ENCODE peak calls at places on chromosomes 4 and X, in eight cellular contexts. D is AG08396, M is EL, T is hepatic stellate cell, N is HL-60, C is ACHN, R is mammary epithelial cell, J is stomach. E is an unnamed sample.

GRCh38 chr4:119105605-119106004 is 30.0 kb upstream of the MYOZ2 start:
- DNase-seq in C (no peak), M (no peak), T (no peak), D (no peak), N (no peak), R (no peak), J (no peak), E (no peak)

GRCh38 chr4:72977936-72978485 is 91.5 kb downstream of the COX18 start:
- DNase-seq in T (no peak), R (peak), M (no peak), N (no peak), J (no peak), C (no peak), D (no peak), E (no peak)

GRCh38 chrX:39773923-39774803 is 323.6 kb downstream of the BCOR start:
- DNase-seq in J (no peak), D (no peak), C (peak), R (no peak), M (no peak), N (no peak), T (no peak), E (no peak)

GRCh38 chrX:37809970-37810369 is 30.1 kb downstream of the CYBB start:
- DNase-seq in D (no peak), C (no peak), R (no peak), N (no peak), M (no peak), J (no peak), T (no peak), E (no peak)

GRCh38 chr4:648579-649292 is 23.4 kb downstream of the PDE6B start:
- DNase-seq in J (no peak), D (no peak), T (no peak), C (no peak), M (no peak), R (no peak), N (no peak), E (no peak)

GRCh38 chrX:55450259-55450658 is 1.7 kb upstream of the MAGEH1 start:
- DNase-seq in R (no peak), N (no peak), C (no peak), D (peak), T (no peak), J (no peak), M (peak), E (no peak)

GRCh38 chrX:122238801-122239200 is 945.3 kb upstream of the GRIA3 start:
- DNase-seq in M (peak), D (no peak), N (no peak), J (no peak), R (peak), C (no peak), T (no peak), E (no peak)

GRCh38 chrX:120568609-120569008 is 7.8 kb upstream of the CUL4B start:
- DNase-seq in N (no peak), C (no peak), T (no peak), M (no peak), R (no peak), J (no peak), D (no peak), E (no peak)

GRCh38 chr4:29861307-29861706 is 858.9 kb upstream of the PCDH7 start:
- DNase-seq in N (no peak), T (no peak), M (peak), R (no peak), C (no peak), D (no peak), J (no peak), E (no peak)

GRCh38 chrX:8782595-8782994 is 18.6 kb downstream of the FAM9A start:
- DNase-seq in R (no peak), J (no peak), M (no peak), T (no peak), D (no peak), C (no peak), N (no peak), E (no peak)

GRCh38 chr4:20832821-20833220 is 132.6 kb downstream of the PACRGL start:
- DNase-seq in C (no peak), R (peak), T (peak), J (no peak), N (no peak), D (peak), M (peak), E (no peak)

GRCh38 chr4:33966808-33967207 is 2277.5 kb downstream of the ARAP2 start:
- DNase-seq in N (no peak), M (no peak), R (no peak), C (no peak), D (no peak), T (no peak), J (no peak), E (no peak)

GRCh38 chr4:70637239-70637920 is 8.8 kb downstream of the ENAM start:
- DNase-seq in M (no peak), N (no peak), T (no peak), R (no peak), C (peak), D (peak), J (no peak), E (no peak)

GRCh38 chr4:123673971-123674370 is 277.4 kb downstream of the SPRY1 start:
- DNase-seq in D (no peak), R (peak), J (no peak), M (peak), N (no peak), T (no peak), C (no peak), E (no peak)

GRCh38 chr4:188779586-188779985 is 640.3 kb downstream of the TRIML1 start:
- DNase-seq in N (no peak), R (peak), M (no peak), T (no peak), J (no peak), D (no peak), C (no peak), E (no peak)

GRCh38 chr4:41532336-41532735 is 5.6 kb upstream of the LIMCH1 start:
- DNase-seq in M (no peak), T (no peak), D (no peak), R (no peak), C (no peak), J (no peak), N (no peak), E (no peak)

GRCh38 chr4:4227510-4228355 is 1.0 kb upstream of the OTOP1 start:
- DNase-seq in C (no peak), R (no peak), T (no peak), J (no peak), M (no peak), N (no peak), D (no peak), E (no peak)

GRCh38 chr4:165418116-165418515 is 39.3 kb downstream of the CPE start:
- DNase-seq in C (no peak), R (no peak), J (no peak), D (no peak), N (no peak), M (no peak), T (no peak), E (no peak)

GRCh38 chrX:69137371-69137881 is 27.8 kb downstream of the PJA1 start:
- DNase-seq in J (no peak), D (no peak), C (no peak), R (no peak), N (no peak), M (peak), T (peak), E (no peak)

GRCh38 chrX:16771483-16772398 is 14.5 kb upstream of the TXLNG start:
- DNase-seq in T (no peak), M (peak), D (no peak), N (no peak), C (peak), J (no peak), R (peak), E (no peak)

GRCh38 chrX:2928583-2929434 is at the start of gene ARSD:
- DNase-seq in N (no peak), R (peak), D (peak), J (peak), C (peak), T (peak), M (peak), E (peak)

GRCh38 chr4:40843696-40844095 is 93.9 kb downstream of the NSUN7 start:
- DNase-seq in R (no peak), T (no peak), J (no peak), C (peak), D (no peak), N (peak), M (no peak), E (no peak)

GRCh38 chrX:55908685-55909212 is 191.2 kb downstream of the RRAGB start:
- DNase-seq in D (peak), R (peak), N (no peak), M (peak), J (no peak), C (peak), T (peak), E (no peak)